ENCODE peak calls at places on chromosomes 13 and 19, in five cellular contexts. One of them, this sample, is unnamed.

GRCh38 chr13:48412881-48413351 is at the start of gene LPAR6:
- DNase-seq in A549: peak
- DNase-seq in AG09309: no peak
- DNase-seq in left ventricle myocardium inferior: no peak
- DNase-seq in HepG2: peak
- DNase-seq in this sample: no peak

GRCh38 chr13:94020833-94021232 is 458.6 kb downstream of the DCT start:
- DNase-seq in HepG2: no peak
- DNase-seq in A549: no peak
- DNase-seq in AG09309: no peak
- DNase-seq in left ventricle myocardium inferior: no peak
- DNase-seq in this sample: no peak

GRCh38 chr13:29573190-29573589 is 22.3 kb downstream of the SLC7A1 start:
- DNase-seq in A549: no peak
- DNase-seq in left ventricle myocardium inferior: no peak
- DNase-seq in HepG2: no peak
- DNase-seq in AG09309: no peak
- DNase-seq in this sample: peak

GRCh38 chr19:42634409-42635232 is 39.9 kb upstream of the CEACAM8 start:
- DNase-seq in A549: peak
- DNase-seq in HepG2: peak
- DNase-seq in left ventricle myocardium inferior: no peak
- DNase-seq in AG09309: no peak
- DNase-seq in this sample: peak

GRCh38 chr19:57171551-57172081 is 4.3 kb upstream of the DUXA start:
- DNase-seq in A549: no peak
- DNase-seq in left ventricle myocardium inferior: peak
- DNase-seq in AG09309: no peak
- DNase-seq in HepG2: peak
- DNase-seq in this sample: peak

GRCh38 chr19:9877775-9878510 is 42.8 kb downstream of the PIN1 start:
- DNase-seq in HepG2: no peak
- DNase-seq in left ventricle myocardium inferior: no peak
- DNase-seq in A549: no peak
- DNase-seq in AG09309: no peak
- DNase-seq in this sample: no peak

GRCh38 chr19:33804021-33804799 is 7.5 kb downstream of the KCTD15 start:
- DNase-seq in A549: peak
- DNase-seq in HepG2: peak
- DNase-seq in left ventricle myocardium inferior: peak
- DNase-seq in AG09309: no peak
- DNase-seq in this sample: peak

GRCh38 chr13:61162106-61162505 is 253.5 kb downstream of the PCDH20 start:
- DNase-seq in HepG2: no peak
- DNase-seq in AG09309: no peak
- DNase-seq in A549: no peak
- DNase-seq in left ventricle myocardium inferior: no peak
- DNase-seq in this sample: no peak

GRCh38 chr13:73939071-73939380 is 195.2 kb downstream of the KLF12 start:
- DNase-seq in left ventricle myocardium inferior: no peak
- DNase-seq in A549: no peak
- DNase-seq in AG09309: no peak
- DNase-seq in HepG2: no peak
- DNase-seq in this sample: no peak

GRCh38 chr13:94556646-94557045 is 39.3 kb downstream of the TGDS start:
- DNase-seq in HepG2: no peak
- DNase-seq in left ventricle myocardium inferior: no peak
- DNase-seq in AG09309: no peak
- DNase-seq in A549: no peak
- DNase-seq in this sample: no peak

GRCh38 chr19:38003427-38004099 is 96.6 kb downstream of the SIPA1L3 start:
- DNase-seq in AG09309: no peak
- DNase-seq in A549: no peak
- DNase-seq in HepG2: no peak
- DNase-seq in left ventricle myocardium inferior: peak
- DNase-seq in this sample: peak

GRCh38 chr19:4730740-4731171 is 7.1 kb upstream of the DPP9 start:
- DNase-seq in AG09309: no peak
- DNase-seq in HepG2: no peak
- DNase-seq in left ventricle myocardium inferior: no peak
- DNase-seq in A549: no peak
- DNase-seq in this sample: no peak

GRCh38 chr13:50512602-50513527 is 330.6 kb downstream of the DLEU7 start:
- DNase-seq in HepG2: peak
- DNase-seq in AG09309: no peak
- DNase-seq in A549: no peak
- DNase-seq in left ventricle myocardium inferior: peak
- DNase-seq in this sample: peak

GRCh38 chr13:27822873-27823311 is 30.6 kb downstream of the GSX1 start:
- DNase-seq in AG09309: no peak
- DNase-seq in A549: no peak
- DNase-seq in left ventricle myocardium inferior: no peak
- DNase-seq in HepG2: no peak
- DNase-seq in this sample: no peak

DNA sequence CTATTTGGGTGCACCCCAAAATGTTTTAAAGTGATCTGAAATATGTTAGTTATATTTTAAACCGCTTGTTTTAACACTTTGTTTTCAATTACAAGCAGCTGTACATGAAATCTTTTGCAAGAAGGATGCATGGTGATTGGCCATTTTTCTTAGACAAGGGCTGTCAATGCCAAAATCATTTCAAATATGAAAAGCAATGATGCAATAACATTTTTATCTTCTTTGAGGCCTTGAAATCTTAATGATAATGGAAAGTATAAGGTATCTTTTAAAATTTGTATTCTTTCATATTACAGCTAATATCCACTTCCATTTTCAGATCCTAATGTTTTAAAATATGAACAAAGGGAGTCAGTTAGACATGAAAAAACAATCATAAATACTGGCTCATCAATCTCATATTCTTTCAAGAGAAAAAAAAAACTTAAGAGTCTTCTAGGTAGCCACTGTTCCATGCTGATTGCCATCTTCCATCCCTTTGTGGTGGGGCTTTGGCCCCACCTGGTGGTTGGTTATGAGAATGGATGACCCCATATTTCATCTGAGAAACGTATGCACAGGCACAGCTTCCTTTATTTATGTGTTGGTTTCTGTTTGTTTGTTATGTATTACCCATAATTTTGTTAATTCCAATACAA is 330.3 kb upstream of the MIR17HG start:
- DNase-seq in A549: peak
- DNase-seq in AG09309: no peak
- DNase-seq in HepG2: no peak
- DNase-seq in left ventricle myocardium inferior: no peak
- DNase-seq in this sample: peak
- TF ChIP-seq CTCF in A549: peak
- TF ChIP-seq CTCF in AG09309: peak
- TF ChIP-seq CTCF in HepG2: peak
- TF ChIP-seq CTCF in left ventricle myocardium inferior: peak
- TF ChIP-seq CTCF in this sample: peak

GRCh38 chr19:14758816-14759215 is 19.5 kb downstream of the ADGRE2 start:
- DNase-seq in AG09309: no peak
- DNase-seq in HepG2: no peak
- DNase-seq in left ventricle myocardium inferior: no peak
- DNase-seq in A549: no peak
- DNase-seq in this sample: no peak
- H3K4me3 ChIP-seq in AG09309: no peak
- H3K4me3 ChIP-seq in HepG2: no peak
- H3K4me3 ChIP-seq in left ventricle myocardium inferior: no peak
- H3K4me3 ChIP-seq in A549: no peak
- H3K4me3 ChIP-seq in this sample: no peak

DNA sequence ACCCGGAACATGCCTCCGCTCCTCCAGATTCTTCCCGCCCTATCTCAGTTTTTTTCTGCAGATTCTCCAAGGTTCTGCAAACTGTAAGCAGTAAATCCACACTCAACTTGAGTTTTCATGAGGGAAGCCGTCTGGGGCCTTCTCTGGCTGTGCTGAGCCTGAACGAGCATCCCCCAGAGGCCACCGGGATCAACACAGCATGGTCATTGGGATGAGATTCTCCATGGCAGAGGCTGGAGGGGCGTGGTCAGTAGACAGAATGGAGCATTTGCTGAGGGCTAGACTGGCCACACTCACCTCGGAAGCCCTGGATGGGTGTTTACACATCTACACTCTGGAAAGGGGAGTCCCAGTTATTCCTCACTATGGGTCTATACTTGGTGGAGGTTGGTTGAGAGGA is 2.3 kb upstream of the LILRA4 start:
- DNase-seq in HepG2: no peak
- DNase-seq in A549: no peak
- DNase-seq in AG09309: no peak
- DNase-seq in left ventricle myocardium inferior: no peak
- DNase-seq in this sample: no peak
- TF ChIP-seq CTCF in HepG2: no peak
- TF ChIP-seq CTCF in A549: no peak
- TF ChIP-seq CTCF in AG09309: no peak
- TF ChIP-seq CTCF in left ventricle myocardium inferior: no peak
- TF ChIP-seq CTCF in this sample: no peak

GRCh38 chr19:3589439-3589838 is 4.2 kb downstream of the GIPC3 start:
- DNase-seq in A549: no peak
- DNase-seq in HepG2: no peak
- DNase-seq in left ventricle myocardium inferior: no peak
- DNase-seq in AG09309: no peak
- DNase-seq in this sample: no peak

GRCh38 chr19:3586707-3587346 is 1.5 kb downstream of the GIPC3 start:
- DNase-seq in left ventricle myocardium inferior: no peak
- DNase-seq in AG09309: no peak
- DNase-seq in HepG2: no peak
- DNase-seq in A549: no peak
- DNase-seq in this sample: no peak

GRCh38 chr19:3589949-3590348 is 4.7 kb downstream of the GIPC3 start:
- DNase-seq in left ventricle myocardium inferior: no peak
- DNase-seq in HepG2: no peak
- DNase-seq in AG09309: no peak
- DNase-seq in A549: no peak
- DNase-seq in this sample: no peak

GRCh38 chr19:3586124-3586626 is 897 bp downstream of the GIPC3 start:
- DNase-seq in HepG2: no peak
- DNase-seq in AG09309: no peak
- DNase-seq in left ventricle myocardium inferior: no peak
- DNase-seq in A549: no peak
- DNase-seq in this sample: no peak

DNA sequence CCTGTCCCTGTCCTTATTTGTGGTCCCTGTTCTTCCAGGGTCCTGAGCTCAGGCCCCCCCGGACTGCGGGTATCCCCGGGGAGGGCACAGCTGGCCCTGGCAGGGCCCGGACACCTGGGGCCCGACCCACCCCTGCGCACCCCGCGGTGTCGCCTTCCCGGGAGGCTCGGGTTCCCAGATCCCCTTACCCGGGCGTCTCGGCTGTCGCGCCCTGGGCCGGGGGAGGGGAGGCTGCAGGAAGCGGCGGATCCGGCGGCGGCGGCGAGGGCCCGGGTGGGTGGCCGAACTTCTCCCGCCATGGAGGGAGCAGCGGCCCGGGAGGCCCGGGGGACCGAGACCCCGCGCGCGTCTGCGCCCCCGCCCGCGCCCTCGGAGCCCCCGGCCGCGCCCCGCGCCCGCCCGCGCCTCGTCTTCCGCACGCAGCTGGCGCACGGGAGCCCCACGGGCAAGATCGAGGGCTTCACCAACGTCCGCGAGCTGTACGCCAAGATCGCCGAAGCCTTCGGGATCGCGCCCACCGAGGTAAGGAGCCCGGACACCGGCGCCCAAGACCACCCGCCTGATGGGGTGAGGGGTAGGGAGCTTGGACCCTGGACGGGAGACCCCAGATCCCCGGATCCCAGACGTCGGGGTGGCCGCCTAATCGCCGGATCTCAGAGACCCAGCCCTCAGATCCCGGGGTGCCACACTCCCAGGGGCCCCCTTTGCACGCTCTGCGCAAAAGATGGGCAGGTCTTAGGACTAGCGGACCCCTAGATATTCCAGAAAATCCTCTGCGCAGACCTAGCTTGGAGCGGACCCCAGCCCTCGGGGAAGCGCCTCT is at the start of gene GIPC3:
- DNase-seq in AG09309: no peak
- DNase-seq in A549: no peak
- DNase-seq in left ventricle myocardium inferior: no peak
- DNase-seq in HepG2: no peak
- DNase-seq in this sample: no peak
- H3K4me3 ChIP-seq in AG09309: peak
- H3K4me3 ChIP-seq in A549: peak
- H3K4me3 ChIP-seq in left ventricle myocardium inferior: peak
- H3K4me3 ChIP-seq in HepG2: no peak
- H3K4me3 ChIP-seq in this sample: no peak

DNA sequence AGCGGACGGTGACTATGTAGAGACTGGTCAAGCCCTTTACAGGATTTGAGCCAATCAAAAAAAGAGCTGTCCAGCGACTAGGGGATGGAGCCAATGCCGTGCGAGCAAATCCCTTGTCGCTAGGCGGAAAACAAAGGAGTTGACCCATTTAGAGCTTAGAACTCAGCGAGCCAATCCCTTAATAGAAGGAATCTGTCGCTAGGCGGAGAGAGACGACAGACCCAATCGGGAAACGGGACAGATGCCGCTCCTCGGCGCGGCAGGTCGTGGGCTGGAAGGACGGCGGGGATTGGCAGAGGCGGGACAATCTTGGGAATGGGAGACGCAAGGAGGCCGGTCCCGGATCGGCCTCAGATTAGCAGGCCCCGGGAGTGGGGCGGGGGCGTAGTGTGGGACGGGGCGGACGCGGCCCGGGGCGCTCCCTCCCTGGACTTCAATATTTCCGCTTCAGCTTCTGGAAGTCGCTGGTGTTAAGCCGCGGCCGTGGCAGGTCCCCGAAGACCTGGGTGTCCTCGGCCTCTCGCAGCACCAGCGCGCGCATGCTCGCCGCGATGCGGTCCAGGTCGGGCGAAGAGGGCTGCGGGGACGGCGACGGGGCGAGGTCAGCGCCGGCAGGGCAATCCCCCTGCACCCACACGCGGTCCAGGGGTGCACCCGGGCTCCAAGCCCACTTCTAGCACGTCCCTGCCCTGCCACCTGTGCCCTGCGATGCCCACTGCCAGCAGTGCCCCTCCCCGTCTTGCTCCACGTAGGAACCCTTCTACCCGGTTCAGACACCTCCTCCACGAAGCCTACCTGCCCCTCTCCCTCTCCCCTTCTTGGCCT is 2.3 kb upstream of the PNKP start:
- DNase-seq in HepG2: peak
- DNase-seq in AG09309: peak
- DNase-seq in left ventricle myocardium inferior: peak
- DNase-seq in A549: peak
- DNase-seq in this sample: peak
- TF ChIP-seq CTCF in HepG2: no peak
- TF ChIP-seq CTCF in AG09309: no peak
- TF ChIP-seq CTCF in left ventricle myocardium inferior: peak
- TF ChIP-seq CTCF in A549: no peak
- TF ChIP-seq CTCF in this sample: no peak